ENCODE peak calls at places on chromosomes 7 and 10, in eight cellular contexts. K is GM23248, Z is HCT116, V is uterus, Y is AG04450, T is lower lobe of right lung, G is aorta, S is adrenal gland. C is an unnamed sample.

GRCh38 chr10:46318808-46319207 is 32.0 kb downstream of the ANTXRL start:
- DNase-seq in K (no peak), Z (no peak), V (no peak), Y (no peak), T (no peak), G (no peak), S (peak), C (no peak)

GRCh38 chr7:95632609-95633008 is 36.3 kb upstream of the PDK4 start:
- DNase-seq in K (peak), Z (no peak), V (no peak), Y (no peak), T (no peak), G (no peak), S (no peak), C (no peak)

GRCh38 chr10:48692748-48693147 is 8.1 kb downstream of the WDFY4 start:
- DNase-seq in K (no peak), Z (no peak), V (no peak), Y (no peak), T (no peak), G (no peak), S (no peak), C (no peak)

GRCh38 chr10:102476466-102477141 is 25.3 kb upstream of the C10orf95 start:
- DNase-seq in K (no peak), Z (no peak), V (no peak), Y (no peak), T (peak), G (peak), S (no peak), C (no peak)

GRCh38 chr10:125009580-125010235 is 67.8 kb downstream of the ZRANB1 start:
- DNase-seq in K (no peak), Z (no peak), V (no peak), Y (no peak), T (peak), G (no peak), S (no peak), C (no peak)

GRCh38 chr7:33183504-33183903 is 54.1 kb downstream of the BBS9 start:
- DNase-seq in K (no peak), Z (no peak), V (no peak), Y (no peak), T (no peak), G (no peak), S (no peak), C (no peak)

GRCh38 chr10:45476559-45476958 is 102.5 kb downstream of the ALOX5 start:
- DNase-seq in K (no peak), Z (no peak), V (no peak), Y (no peak), T (no peak), G (no peak), S (no peak), C (no peak)

GRCh38 chr10:24891823-24892222 is 60.6 kb downstream of the PRTFDC1 start:
- DNase-seq in K (peak), Z (peak), V (no peak), Y (peak), T (no peak), G (no peak), S (no peak), C (no peak)

GRCh38 chr10:102927311-102928010 is 9.4 kb downstream of the CNNM2 start:
- DNase-seq in K (no peak), Z (no peak), V (no peak), Y (no peak), T (no peak), G (no peak), S (no peak), C (no peak)

GRCh38 chr7:111138196-111138569 is 47.3 kb downstream of the LRRN3 start:
- DNase-seq in K (peak), Z (peak), V (no peak), Y (no peak), T (peak), G (peak), S (peak), C (peak)

GRCh38 chr10:97102441-97102840 is 83.3 kb downstream of the SLIT1 start:
- DNase-seq in K (no peak), Z (no peak), V (no peak), Y (no peak), T (no peak), G (no peak), S (no peak), C (no peak)

GRCh38 chr10:22931948-22932347 is 4.1 kb downstream of the ARMC3 start:
- DNase-seq in K (peak), Z (no peak), V (no peak), Y (no peak), T (no peak), G (no peak), S (no peak), C (no peak)
- H3K27ac ChIP-seq in K (no peak), Z (no peak), V (no peak), Y (no peak), T (no peak), G (no peak), S (no peak), C (no peak)

GRCh38 chr10:11527700-11528255 is 83.7 kb downstream of the USP6NL start:
- DNase-seq in K (peak), Z (no peak), V (no peak), Y (no peak), T (no peak), G (no peak), S (no peak), C (no peak)
- H3K27ac ChIP-seq in K (no peak), Z (no peak), V (no peak), Y (no peak), T (peak), G (no peak), S (no peak), C (peak)

DNA sequence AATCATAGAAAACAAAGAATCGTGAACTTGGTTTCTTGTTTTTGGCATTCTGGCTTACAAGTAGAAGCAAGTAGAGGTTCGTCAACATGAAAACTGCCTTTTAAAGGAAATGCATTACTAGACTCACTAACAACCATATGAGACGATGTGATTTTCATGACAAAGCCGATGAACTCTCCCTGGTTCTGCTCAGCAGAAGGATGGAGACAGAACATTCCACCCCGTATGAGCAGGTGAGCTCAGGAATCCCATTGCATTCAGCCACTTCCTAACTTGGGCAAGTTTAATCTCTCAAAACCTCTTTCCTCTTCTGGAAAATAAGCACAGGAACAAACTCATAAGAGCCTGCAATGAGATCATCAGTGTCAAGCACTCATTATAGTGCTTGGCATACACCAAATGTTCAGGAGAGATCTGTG is 57.4 kb upstream of the SVIL start:
- DNase-seq in K (peak), Z (no peak), V (no peak), Y (no peak), T (no peak), G (no peak), S (no peak), C (no peak)
- H3K27ac ChIP-seq in K (peak), Z (no peak), V (peak), Y (no peak), T (peak), G (peak), S (peak), C (peak)

GRCh38 chr7:128739990-128740682 is 977 bp downstream of the CALU start:
- DNase-seq in K (peak), Z (no peak), V (no peak), Y (no peak), T (no peak), G (no peak), S (no peak), C (no peak)

GRCh38 chr7:128740996-128741395 is 1.8 kb downstream of the CALU start:
- DNase-seq in K (peak), Z (no peak), V (no peak), Y (no peak), T (no peak), G (no peak), S (peak), C (peak)

GRCh38 chr7:128743112-128743772 is 4.1 kb downstream of the CALU start:
- DNase-seq in K (peak), Z (no peak), V (no peak), Y (no peak), T (no peak), G (peak), S (no peak), C (no peak)

GRCh38 chr7:128742206-128742605 is 3.0 kb downstream of the CALU start:
- DNase-seq in K (peak), Z (no peak), V (no peak), Y (no peak), T (no peak), G (no peak), S (no peak), C (no peak)

GRCh38 chr7:128741491-128741890 is 2.3 kb downstream of the CALU start:
- DNase-seq in K (peak), Z (no peak), V (no peak), Y (no peak), T (no peak), G (no peak), S (no peak), C (no peak)
- H3K27ac ChIP-seq in K (peak), Z (no peak), V (no peak), Y (no peak), T (no peak), G (no peak), S (peak), C (no peak)

DNA sequence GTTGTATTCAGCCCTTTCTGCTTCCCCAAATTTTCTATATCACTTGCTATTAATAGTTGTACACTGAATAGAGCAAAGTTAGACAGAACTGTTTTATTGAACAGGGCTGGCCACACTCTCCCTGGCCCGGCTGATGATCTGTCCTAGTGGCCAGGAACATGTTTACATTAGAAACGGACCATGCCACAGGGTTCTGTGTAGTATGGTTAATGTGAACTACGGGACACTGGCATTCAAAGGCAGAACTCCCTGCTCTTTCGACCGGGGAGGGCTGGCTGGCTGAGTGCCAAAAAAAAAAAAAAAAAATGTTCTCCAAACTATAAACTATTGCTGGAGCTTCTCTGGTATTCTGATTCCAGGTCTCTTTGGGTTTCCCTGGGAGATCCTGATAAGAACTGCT is 1262.6 kb upstream of the SORCS1 start:
- DNase-seq in K (no peak), Z (no peak), V (no peak), Y (no peak), T (no peak), G (no peak), S (no peak), C (no peak)
- H3K27ac ChIP-seq in K (no peak), Z (no peak), V (no peak), Y (no peak), T (no peak), G (no peak), S (no peak), C (no peak)

GRCh38 chr10:105585215-105585614 is 944.1 kb downstream of the SORCS3 start:
- DNase-seq in K (no peak), Z (no peak), V (no peak), Y (no peak), T (no peak), G (no peak), S (no peak), C (no peak)

GRCh38 chr10:105586451-105587098 is 945.5 kb downstream of the SORCS3 start:
- DNase-seq in K (no peak), Z (no peak), V (no peak), Y (no peak), T (no peak), G (no peak), S (no peak), C (no peak)

GRCh38 chr10:105585753-105586152 is 944.7 kb downstream of the SORCS3 start:
- DNase-seq in K (no peak), Z (no peak), V (no peak), Y (peak), T (no peak), G (no peak), S (no peak), C (no peak)
- H3K27ac ChIP-seq in K (no peak), Z (no peak), V (no peak), Y (no peak), T (no peak), G (no peak), S (no peak), C (no peak)

GRCh38 chr10:30186371-30186875 is 127.0 kb upstream of the JCAD start:
- DNase-seq in K (peak), Z (no peak), V (no peak), Y (no peak), T (no peak), G (no peak), S (peak), C (peak)

GRCh38 chr10:30188101-30188500 is 128.7 kb upstream of the JCAD start:
- DNase-seq in K (peak), Z (no peak), V (no peak), Y (no peak), T (no peak), G (no peak), S (peak), C (no peak)

GRCh38 chr10:30185916-30186315 is 126.5 kb upstream of the JCAD start:
- DNase-seq in K (peak), Z (no peak), V (no peak), Y (peak), T (no peak), G (no peak), S (no peak), C (no peak)

GRCh38 chr10:30188567-30189253 is 129.3 kb upstream of the JCAD start:
- DNase-seq in K (no peak), Z (no peak), V (no peak), Y (no peak), T (no peak), G (no peak), S (peak), C (no peak)

DNA sequence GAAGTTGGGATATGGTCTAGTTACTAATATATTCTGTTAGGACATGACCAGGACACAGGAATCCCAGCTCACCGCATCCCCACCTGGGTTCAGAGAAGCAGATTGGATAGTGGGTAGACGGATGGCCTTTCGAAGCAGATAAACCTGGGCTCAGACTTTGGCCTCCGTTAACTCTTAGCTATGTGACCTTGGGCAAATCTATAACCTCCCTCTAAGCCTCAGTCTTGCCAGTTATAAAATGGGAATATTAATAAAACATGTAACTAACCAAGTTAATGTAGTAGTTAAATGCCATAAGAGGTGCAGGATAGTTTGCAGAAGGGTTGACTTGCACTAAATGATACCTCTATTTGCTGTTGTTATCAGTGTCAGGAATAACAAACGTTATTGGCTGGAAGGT is 127.6 kb upstream of the JCAD start:
- DNase-seq in K (no peak), Z (no peak), V (no peak), Y (no peak), T (no peak), G (no peak), S (no peak), C (no peak)
- H3K27ac ChIP-seq in K (no peak), Z (no peak), V (peak), Y (no peak), T (peak), G (no peak), S (no peak), C (peak)

DNA sequence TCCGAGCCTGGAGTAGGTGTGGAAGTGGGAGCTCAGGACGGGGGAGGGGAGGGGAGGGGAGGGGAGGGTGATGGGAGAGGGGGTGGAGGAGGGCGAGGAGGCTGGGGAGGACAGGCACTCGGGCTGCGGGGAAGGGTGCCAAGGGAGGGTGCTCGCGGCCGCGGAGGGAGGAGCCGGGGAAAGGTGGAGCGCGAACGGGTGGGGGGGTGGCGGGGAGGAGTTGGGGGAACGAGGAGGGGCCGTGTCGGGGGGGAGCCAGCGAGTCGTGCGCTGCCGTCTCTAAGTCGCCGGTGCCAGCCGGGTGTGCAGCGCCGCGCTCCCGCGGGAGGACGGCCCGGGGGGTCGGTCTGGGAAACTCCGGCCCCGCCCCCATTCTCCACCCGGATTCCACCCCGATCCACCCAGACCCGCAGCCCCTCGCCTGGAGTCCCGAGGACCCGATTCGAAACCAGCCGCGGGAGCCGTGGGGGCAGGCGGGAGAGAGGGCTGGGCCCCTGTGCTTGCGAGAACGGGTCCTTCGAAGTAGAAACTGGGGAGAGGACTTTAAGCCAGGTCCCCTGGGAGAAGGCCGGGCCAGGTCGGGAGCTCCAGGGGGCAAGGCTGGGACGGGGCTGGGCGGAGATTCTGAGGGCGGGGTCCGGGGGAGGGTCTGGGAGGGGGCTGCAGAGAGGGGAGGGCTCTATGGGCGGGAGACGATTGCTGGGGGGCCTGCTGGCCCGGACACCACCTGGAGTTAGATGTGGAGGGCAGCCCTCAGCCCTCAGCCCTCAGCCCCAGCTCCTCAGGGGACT is at the start of gene ZNF467:
- DNase-seq in K (peak), Z (no peak), V (peak), Y (no peak), T (peak), G (peak), S (peak), C (peak)
- H3K27ac ChIP-seq in K (no peak), Z (peak), V (peak), Y (no peak), T (peak), G (no peak), S (peak), C (no peak)

DNA sequence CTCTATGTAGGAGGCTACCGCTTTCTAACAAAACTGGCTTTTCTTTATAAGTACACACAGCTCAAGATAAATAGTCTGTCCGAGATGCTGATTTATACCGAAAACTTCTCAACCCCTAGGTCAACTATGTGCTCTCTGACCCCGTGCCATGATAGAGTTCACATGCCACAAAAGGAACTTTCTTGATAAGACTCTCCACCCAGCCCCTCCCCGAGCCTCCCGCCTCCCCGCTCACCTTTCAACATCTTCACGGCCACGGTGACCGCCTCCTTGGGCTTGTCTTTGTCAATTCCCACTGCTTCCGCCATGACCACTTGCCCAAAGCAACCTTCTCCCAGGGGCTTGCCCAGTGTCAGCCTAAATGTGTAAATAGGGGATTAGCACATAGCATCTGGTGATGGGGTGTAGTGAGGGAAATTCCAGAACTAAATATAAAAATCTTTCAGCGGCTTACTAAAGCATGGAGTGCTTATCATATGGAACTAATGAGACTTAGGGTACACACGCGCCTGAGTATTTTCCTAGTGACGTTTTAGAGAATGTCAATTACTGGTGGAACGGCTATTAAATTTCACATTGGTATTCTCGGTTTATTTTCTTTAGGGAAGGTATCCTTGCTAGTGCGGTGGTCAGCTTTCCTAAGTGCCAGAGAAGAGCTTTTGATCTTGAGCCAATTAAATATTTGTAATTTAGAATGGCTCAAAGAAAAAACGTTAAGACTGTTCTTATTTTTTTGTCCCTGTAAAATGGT is 97.5 kb downstream of the FGFR2 start:
- DNase-seq in K (no peak), Z (no peak), V (no peak), Y (no peak), T (no peak), G (no peak), S (no peak), C (no peak)
- H3K27ac ChIP-seq in K (no peak), Z (no peak), V (peak), Y (no peak), T (no peak), G (no peak), S (no peak), C (no peak)